ENCODE peak calls at places on chromosomes 11 and 22, in eight cellular contexts. J is HepG2, O is neural progenitor cell, T is HCT116, G is mammary epithelial cell, U is colonic mucosa, I is IMR-90, B is fibroblast of lung. E is an unnamed sample.

GRCh38 chr11:118917488-118918127 is 8.1 kb downstream of the BCL9L start:
- DNase-seq in J (peak), O (no peak), T (no peak), G (peak), U (peak), I (peak), B (peak), E (no peak)

GRCh38 chr11:111819161-111820058 is 52.0 kb downstream of the ALG9 start:
- DNase-seq in J (no peak), O (no peak), T (no peak), G (no peak), U (peak), I (peak), B (peak), E (no peak)

GRCh38 chr11:44928807-44929206 is 21.9 kb downstream of the TP53I11 start:
- DNase-seq in J (no peak), O (peak), T (no peak), G (no peak), U (no peak), I (no peak), B (no peak), E (no peak)

GRCh38 chr11:94194712-94195111 is 66.1 kb downstream of the PANX1 start:
- DNase-seq in J (no peak), O (no peak), T (no peak), G (peak), U (no peak), I (no peak), B (peak), E (no peak)

GRCh38 chr11:14386895-14387480 is 28.0 kb upstream of the RRAS2 start:
- DNase-seq in J (no peak), O (peak), T (no peak), G (no peak), U (no peak), I (peak), B (peak), E (peak)

GRCh38 chr11:67267188-67268035 is 1.1 kb downstream of the GRK2 start:
- DNase-seq in J (peak), O (no peak), T (no peak), G (peak), U (peak), I (no peak), B (no peak), E (no peak)

GRCh38 chr11:6626971-6627761 is 7.9 kb upstream of the TPP1 start:
- DNase-seq in J (no peak), O (no peak), T (no peak), G (no peak), U (no peak), I (no peak), B (no peak), E (no peak)

GRCh38 chr22:28222976-28223375 is 303.9 kb upstream of the PITPNB start:
- DNase-seq in J (no peak), O (no peak), T (no peak), G (no peak), U (no peak), I (peak), B (peak), E (no peak)

GRCh38 chr22:49972163-49973017 is 11.8 kb downstream of the PIM3 start:
- DNase-seq in J (no peak), O (no peak), T (no peak), G (no peak), U (peak), I (no peak), B (no peak), E (no peak)

GRCh38 chr11:19673924-19674390 is 38.7 kb upstream of the NAV2 start:
- DNase-seq in J (no peak), O (peak), T (no peak), G (no peak), U (peak), I (no peak), B (peak), E (peak)

GRCh38 chr22:32622004-32622761 is 147.6 kb downstream of the FBXO7 start:
- DNase-seq in J (peak), O (peak), T (no peak), G (no peak), U (peak), I (peak), B (peak), E (peak)

GRCh38 chr11:108599978-108600377 is 6.4 kb upstream of the EXPH5 start:
- DNase-seq in J (no peak), O (no peak), T (no peak), G (no peak), U (no peak), I (no peak), B (no peak), E (no peak)

GRCh38 chr22:25739659-25740344 is 2.2 kb upstream of the MYO18B start:
- DNase-seq in J (no peak), O (no peak), T (no peak), G (no peak), U (no peak), I (no peak), B (no peak), E (no peak)

GRCh38 chr11:12715131-12715530 is 40.9 kb downstream of the TEAD1 start:
- DNase-seq in J (no peak), O (no peak), T (no peak), G (no peak), U (no peak), I (no peak), B (no peak), E (no peak)

GRCh38 chr11:125117429-125117828 is 6.0 kb upstream of the TMEM218 start:
- DNase-seq in J (no peak), O (peak), T (no peak), G (no peak), U (no peak), I (no peak), B (no peak), E (no peak)

GRCh38 chr11:125128450-125128849 is 17.0 kb upstream of the TMEM218 start:
- DNase-seq in J (no peak), O (no peak), T (no peak), G (peak), U (no peak), I (peak), B (peak), E (no peak)

GRCh38 chr11:125123947-125124633 is 12.7 kb upstream of the TMEM218 start:
- DNase-seq in J (peak), O (peak), T (peak), G (peak), U (peak), I (peak), B (peak), E (no peak)

GRCh38 chr11:125123194-125123946 is 11.9 kb upstream of the TMEM218 start:
- DNase-seq in J (no peak), O (no peak), T (no peak), G (no peak), U (no peak), I (peak), B (peak), E (no peak)
- H3K9ac ChIP-seq in J (peak), O (no peak), T (peak), G (no peak), U (no peak), I (no peak), B (no peak), E (no peak)

GRCh38 chr11:64688534-64688982 is 34.4 kb downstream of the NRXN2 start:
- DNase-seq in J (peak), O (peak), T (peak), G (peak), U (peak), I (peak), B (peak), E (peak)
- H3K9ac ChIP-seq in J (peak), O (no peak), T (no peak), G (no peak), U (no peak), I (peak), B (no peak), E (no peak)

GRCh38 chr11:17653606-17654005 is 65.8 kb upstream of the MYOD1 start:
- DNase-seq in J (no peak), O (no peak), T (no peak), G (no peak), U (no peak), I (no peak), B (no peak), E (no peak)

GRCh38 chr11:17652556-17652955 is 66.8 kb upstream of the MYOD1 start:
- DNase-seq in J (no peak), O (no peak), T (no peak), G (no peak), U (no peak), I (no peak), B (no peak), E (no peak)

GRCh38 chr11:17651681-17652080 is 67.7 kb upstream of the MYOD1 start:
- DNase-seq in J (no peak), O (no peak), T (no peak), G (no peak), U (no peak), I (no peak), B (no peak), E (no peak)

GRCh38 chr11:17658211-17658610 is 61.2 kb upstream of the MYOD1 start:
- DNase-seq in J (no peak), O (no peak), T (no peak), G (no peak), U (no peak), I (no peak), B (no peak), E (no peak)

GRCh38 chr11:17655682-17656081 is 63.7 kb upstream of the MYOD1 start:
- DNase-seq in J (no peak), O (no peak), T (no peak), G (no peak), U (no peak), I (no peak), B (no peak), E (no peak)
- H3K9ac ChIP-seq in J (no peak), O (no peak), T (no peak), G (no peak), U (no peak), I (no peak), B (no peak), E (no peak)

GRCh38 chr11:1014276-1014675 is 22.2 kb downstream of the MUC6 start:
- DNase-seq in J (no peak), O (no peak), T (no peak), G (no peak), U (no peak), I (no peak), B (no peak), E (no peak)
- H3K9ac ChIP-seq in J (no peak), O (no peak), T (no peak), G (no peak), U (no peak), I (no peak), B (no peak), E (no peak)

DNA sequence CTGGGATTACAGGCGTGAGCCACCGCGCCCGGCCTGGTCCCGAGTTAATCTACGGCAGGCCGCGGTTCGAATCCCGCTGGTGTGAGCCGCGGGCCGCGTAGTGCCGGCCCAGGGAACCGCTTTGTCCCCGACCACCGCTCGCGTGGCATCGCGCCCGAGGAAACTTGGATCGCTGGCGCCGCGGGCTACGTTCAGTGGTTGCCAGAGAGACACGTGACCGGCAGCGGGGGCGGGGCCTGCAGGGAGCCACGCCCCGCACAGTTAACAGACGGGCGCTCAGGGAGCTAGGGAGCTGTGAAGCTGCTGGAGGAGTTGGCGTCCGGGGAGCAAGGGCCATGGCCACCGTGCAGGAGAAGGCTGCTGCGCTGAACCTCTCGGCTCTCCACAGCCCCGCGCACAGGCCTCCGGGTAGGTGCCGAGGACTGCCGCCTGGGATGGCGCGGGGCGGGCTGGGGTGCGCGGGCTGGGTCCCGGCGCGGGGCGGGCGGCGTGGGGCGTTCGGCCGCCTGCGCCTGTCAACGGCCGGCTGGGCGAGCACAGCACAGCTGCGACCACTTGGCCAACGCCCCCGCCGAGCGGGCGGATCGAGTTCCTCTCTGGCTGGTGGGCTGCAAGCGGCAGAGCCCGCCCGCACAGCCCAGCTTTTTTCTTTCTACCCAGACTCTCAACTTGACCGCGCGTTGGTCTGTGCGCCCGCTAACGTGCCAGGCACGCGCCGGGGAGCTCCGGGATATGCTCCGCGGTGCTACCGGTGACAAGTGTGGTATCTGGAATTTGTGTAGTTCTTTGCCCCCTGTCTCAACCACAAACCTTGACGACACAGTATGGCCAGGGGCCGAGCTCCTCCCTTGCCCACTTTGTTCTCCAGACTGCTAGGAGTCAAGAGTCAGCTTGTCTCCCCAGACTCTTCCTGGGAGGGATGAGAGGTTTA is at the start of gene DEPDC7:
- DNase-seq in J (peak), O (peak), T (peak), G (peak), U (peak), I (peak), B (peak), E (peak)
- H3K9ac ChIP-seq in J (peak), O (no peak), T (peak), G (peak), U (peak), I (peak), B (peak), E (peak)

DNA sequence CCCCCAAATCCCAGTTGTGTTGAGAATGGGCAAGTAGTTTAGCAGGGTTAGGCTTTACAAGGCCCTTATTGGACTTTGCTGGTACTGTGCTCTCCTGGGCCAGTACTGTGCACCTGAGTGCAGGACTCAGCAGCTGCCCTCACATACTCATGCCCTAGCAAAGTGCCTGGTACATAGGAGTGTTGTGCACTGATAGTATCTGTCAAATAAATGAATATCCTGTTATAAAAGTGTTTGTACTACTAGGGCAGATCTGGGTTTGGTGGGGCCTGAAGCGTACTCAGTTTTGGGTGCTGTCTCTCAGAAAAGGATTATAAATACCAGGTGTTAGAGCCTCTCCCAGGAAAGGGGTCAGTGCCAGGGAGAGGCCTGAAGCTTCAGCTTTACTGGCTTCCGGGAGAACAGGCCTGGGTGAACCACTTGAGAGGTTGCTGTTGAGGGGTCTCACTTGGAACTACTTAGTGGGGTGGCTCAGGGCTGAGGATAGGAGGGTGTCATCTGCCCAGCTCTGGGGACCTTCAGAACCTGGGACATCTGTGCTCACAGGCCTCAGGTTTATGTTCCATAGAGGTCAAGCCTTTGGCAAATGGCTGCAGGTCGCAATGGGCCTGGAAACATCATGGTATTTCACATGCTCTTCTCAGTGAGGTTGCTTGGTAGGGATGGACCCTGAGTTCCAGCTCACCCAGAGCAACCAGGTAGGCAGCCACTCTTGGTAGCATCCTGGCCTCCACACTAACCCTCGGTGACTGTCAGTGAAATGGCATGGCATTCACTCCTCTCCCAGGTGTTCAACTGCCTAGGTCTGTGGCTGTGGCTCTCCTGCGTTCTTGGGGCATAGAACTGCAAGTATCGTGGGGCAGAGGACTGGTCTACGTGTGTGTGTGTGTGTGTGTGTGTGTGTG is 106.1 kb downstream of the ZBTB16 start:
- DNase-seq in J (no peak), O (no peak), T (no peak), G (no peak), U (no peak), I (no peak), B (no peak), E (no peak)
- H3K9ac ChIP-seq in J (no peak), O (no peak), T (no peak), G (no peak), U (peak), I (no peak), B (no peak), E (no peak)